ENCODE peak calls at places on chromosomes 11 and 22, in ten cellular contexts. One of them, this sample, is unnamed.

GRCh38 chr22:22442928-22443709 is 65.4 kb downstream of the ZNF280B start:
- DNase-seq in fibroblast of gingiva: no peak
- DNase-seq in neuronal stem cell: no peak
- DNase-seq in HS-5: no peak
- DNase-seq in AG09319: no peak
- DNase-seq in NCI-H774: no peak
- DNase-seq in 8988T: no peak
- DNase-seq in psoas muscle: no peak
- DNase-seq in mucosa of descending colon: no peak
- DNase-seq in ecto neural progenitor cell: no peak
- DNase-seq in this sample: no peak

GRCh38 chr11:108732395-108732794 is 67.5 kb downstream of the DDX10 start:
- DNase-seq in fibroblast of gingiva: no peak
- DNase-seq in neuronal stem cell: no peak
- DNase-seq in HS-5: no peak
- DNase-seq in AG09319: no peak
- DNase-seq in NCI-H774: peak
- DNase-seq in 8988T: no peak
- DNase-seq in psoas muscle: no peak
- DNase-seq in mucosa of descending colon: no peak
- DNase-seq in ecto neural progenitor cell: no peak
- DNase-seq in this sample: no peak

GRCh38 chr11:64406221-64406946 is 47.4 kb downstream of the RPS6KA4 start:
- DNase-seq in fibroblast of gingiva: no peak
- DNase-seq in neuronal stem cell: no peak
- DNase-seq in HS-5: no peak
- DNase-seq in AG09319: no peak
- DNase-seq in NCI-H774: no peak
- DNase-seq in 8988T: no peak
- DNase-seq in psoas muscle: peak
- DNase-seq in mucosa of descending colon: peak
- DNase-seq in ecto neural progenitor cell: peak
- DNase-seq in this sample: peak

GRCh38 chr22:22770280-22770871 is 117.2 kb upstream of the IGLL5 start:
- DNase-seq in fibroblast of gingiva: peak
- DNase-seq in neuronal stem cell: peak
- DNase-seq in HS-5: no peak
- DNase-seq in AG09319: no peak
- DNase-seq in NCI-H774: peak
- DNase-seq in 8988T: peak
- DNase-seq in psoas muscle: no peak
- DNase-seq in mucosa of descending colon: peak
- DNase-seq in ecto neural progenitor cell: peak
- DNase-seq in this sample: peak

GRCh38 chr22:24706050-24706449 is 68.5 kb downstream of the PIWIL3 start:
- DNase-seq in fibroblast of gingiva: no peak
- DNase-seq in neuronal stem cell: no peak
- DNase-seq in HS-5: no peak
- DNase-seq in AG09319: no peak
- DNase-seq in NCI-H774: no peak
- DNase-seq in 8988T: peak
- DNase-seq in psoas muscle: no peak
- DNase-seq in mucosa of descending colon: no peak
- DNase-seq in ecto neural progenitor cell: no peak
- DNase-seq in this sample: no peak

GRCh38 chr11:34423300-34423699 is 15.4 kb upstream of the CAT start:
- DNase-seq in fibroblast of gingiva: no peak
- DNase-seq in neuronal stem cell: no peak
- DNase-seq in HS-5: no peak
- DNase-seq in AG09319: no peak
- DNase-seq in NCI-H774: no peak
- DNase-seq in 8988T: no peak
- DNase-seq in psoas muscle: no peak
- DNase-seq in mucosa of descending colon: no peak
- DNase-seq in ecto neural progenitor cell: no peak
- DNase-seq in this sample: no peak

GRCh38 chr11:2446590-2447252 is 1.9 kb downstream of the KCNQ1 start:
- DNase-seq in fibroblast of gingiva: no peak
- DNase-seq in neuronal stem cell: no peak
- DNase-seq in HS-5: no peak
- DNase-seq in AG09319: no peak
- DNase-seq in NCI-H774: no peak
- DNase-seq in 8988T: no peak
- DNase-seq in psoas muscle: peak
- DNase-seq in mucosa of descending colon: peak
- DNase-seq in ecto neural progenitor cell: no peak
- DNase-seq in this sample: no peak

GRCh38 chr11:43359432-43359818 is 705 bp downstream of the TTC17 start:
- DNase-seq in fibroblast of gingiva: peak
- DNase-seq in neuronal stem cell: peak
- DNase-seq in HS-5: no peak
- DNase-seq in AG09319: no peak
- DNase-seq in NCI-H774: no peak
- DNase-seq in 8988T: no peak
- DNase-seq in psoas muscle: no peak
- DNase-seq in mucosa of descending colon: no peak
- DNase-seq in ecto neural progenitor cell: no peak
- DNase-seq in this sample: peak

GRCh38 chr22:47618180-47618579 is 855.7 kb downstream of the TBC1D22A start:
- DNase-seq in fibroblast of gingiva: no peak
- DNase-seq in neuronal stem cell: no peak
- DNase-seq in HS-5: no peak
- DNase-seq in AG09319: no peak
- DNase-seq in NCI-H774: no peak
- DNase-seq in 8988T: no peak
- DNase-seq in psoas muscle: no peak
- DNase-seq in mucosa of descending colon: no peak
- DNase-seq in ecto neural progenitor cell: peak
- DNase-seq in this sample: no peak

GRCh38 chr22:42641801-42642413 is 1.5 kb upstream of the ATP5MGL start:
- DNase-seq in fibroblast of gingiva: no peak
- DNase-seq in neuronal stem cell: no peak
- DNase-seq in HS-5: no peak
- DNase-seq in AG09319: no peak
- DNase-seq in NCI-H774: no peak
- DNase-seq in 8988T: no peak
- DNase-seq in psoas muscle: no peak
- DNase-seq in mucosa of descending colon: no peak
- DNase-seq in ecto neural progenitor cell: no peak
- DNase-seq in this sample: no peak

GRCh38 chr22:47618611-47619010 is 856.2 kb downstream of the TBC1D22A start:
- DNase-seq in fibroblast of gingiva: no peak
- DNase-seq in neuronal stem cell: no peak
- DNase-seq in HS-5: no peak
- DNase-seq in AG09319: no peak
- DNase-seq in NCI-H774: no peak
- DNase-seq in 8988T: no peak
- DNase-seq in psoas muscle: no peak
- DNase-seq in mucosa of descending colon: no peak
- DNase-seq in ecto neural progenitor cell: peak
- DNase-seq in this sample: no peak

GRCh38 chr22:27576413-27576812 is 225.1 kb downstream of the MN1 start:
- DNase-seq in fibroblast of gingiva: no peak
- DNase-seq in neuronal stem cell: no peak
- DNase-seq in HS-5: no peak
- DNase-seq in AG09319: no peak
- DNase-seq in NCI-H774: no peak
- DNase-seq in 8988T: no peak
- DNase-seq in psoas muscle: no peak
- DNase-seq in mucosa of descending colon: no peak
- DNase-seq in ecto neural progenitor cell: no peak
- DNase-seq in this sample: no peak

GRCh38 chr11:70343631-70344030 is 54.7 kb upstream of the CTTN start:
- DNase-seq in fibroblast of gingiva: no peak
- DNase-seq in neuronal stem cell: no peak
- DNase-seq in HS-5: no peak
- DNase-seq in AG09319: no peak
- DNase-seq in NCI-H774: no peak
- DNase-seq in 8988T: no peak
- DNase-seq in psoas muscle: no peak
- DNase-seq in mucosa of descending colon: no peak
- DNase-seq in ecto neural progenitor cell: no peak
- DNase-seq in this sample: no peak

GRCh38 chr11:121892131-121892681 is 223.8 kb downstream of the BLID start:
- DNase-seq in fibroblast of gingiva: peak
- DNase-seq in neuronal stem cell: no peak
- DNase-seq in HS-5: peak
- DNase-seq in AG09319: peak
- DNase-seq in NCI-H774: no peak
- DNase-seq in 8988T: no peak
- DNase-seq in psoas muscle: peak
- DNase-seq in mucosa of descending colon: no peak
- DNase-seq in ecto neural progenitor cell: no peak
- DNase-seq in this sample: peak

GRCh38 chr22:37525073-37525745 is 6.0 kb upstream of the CARD10 start:
- DNase-seq in fibroblast of gingiva: peak
- DNase-seq in neuronal stem cell: no peak
- DNase-seq in HS-5: peak
- DNase-seq in AG09319: peak
- DNase-seq in NCI-H774: no peak
- DNase-seq in 8988T: no peak
- DNase-seq in psoas muscle: no peak
- DNase-seq in mucosa of descending colon: no peak
- DNase-seq in ecto neural progenitor cell: no peak
- DNase-seq in this sample: peak

GRCh38 chr11:1408346-1408745 is 18.6 kb downstream of the BRSK2 start:
- DNase-seq in fibroblast of gingiva: no peak
- DNase-seq in neuronal stem cell: no peak
- DNase-seq in HS-5: no peak
- DNase-seq in AG09319: no peak
- DNase-seq in NCI-H774: no peak
- DNase-seq in 8988T: no peak
- DNase-seq in psoas muscle: no peak
- DNase-seq in mucosa of descending colon: no peak
- DNase-seq in ecto neural progenitor cell: no peak
- DNase-seq in this sample: no peak

GRCh38 chr11:65381721-65382035 is 768 bp downstream of the SLC25A45 start:
- DNase-seq in fibroblast of gingiva: no peak
- DNase-seq in neuronal stem cell: no peak
- DNase-seq in HS-5: no peak
- DNase-seq in AG09319: no peak
- DNase-seq in NCI-H774: no peak
- DNase-seq in 8988T: no peak
- DNase-seq in psoas muscle: no peak
- DNase-seq in mucosa of descending colon: no peak
- DNase-seq in ecto neural progenitor cell: no peak
- DNase-seq in this sample: peak

This sample was measured in fibroblast of the aortic adventitia.